ENCODE peak calls at places on chromosome 13, in eight cellular contexts. X is EL; U is activated naive CD8-positive, alpha-beta T cell treated with anti-CD3 and anti-CD28 coated beads, Interleukin-2, amount 50 U/mL, for 24 hours; G is CD4-positive, alpha-beta T cell; O is stimulated activated CD4-positive, alpha-beta T cell treated with anti-CD3 and anti-CD28 coated beads, Interleukin-4, amount 100 ng/mL, for 4 hours; E is AG08395; H is fibroblast of mammary gland; S is fibroblast of pulmonary artery. N is an unnamed sample.

GRCh38 chr13:60326273-60326672 is 70.7 kb upstream of the TDRD3 start:
- DNase-seq in G (no peak), U (no peak), O (no peak), S (no peak), X (no peak), E (no peak), H (no peak), N (no peak)

GRCh38 chr13:42883771-42884170 is 102.4 kb downstream of the FAM216B start:
- DNase-seq in G (no peak), E (peak), O (no peak), U (no peak), H (peak), S (peak), X (peak), N (no peak)

GRCh38 chr13:97254809-97255208 is 32.7 kb downstream of the MBNL2 start:
- DNase-seq in G (no peak), E (peak), S (no peak), X (peak), H (peak), U (no peak), O (no peak), N (no peak)

GRCh38 chr13:70173236-70173959 is 65.1 kb upstream of the KLHL1 start:
- DNase-seq in S (no peak), H (no peak), E (no peak), X (no peak), G (no peak), U (no peak), O (no peak), N (no peak)

GRCh38 chr13:47288546-47288945 is 391.7 kb upstream of the HTR2A start:
- DNase-seq in H (no peak), E (no peak), G (no peak), U (no peak), X (no peak), S (no peak), O (no peak), N (no peak)

GRCh38 chr13:28137556-28137955 is 789 bp upstream of the PAN3 start:
- DNase-seq in O (no peak), U (no peak), G (no peak), S (peak), E (no peak), X (no peak), H (peak), N (no peak)

GRCh38 chr13:50650936-50651638 is 192.4 kb downstream of the DLEU7 start:
- DNase-seq in U (no peak), S (no peak), G (no peak), X (peak), O (no peak), E (no peak), H (peak), N (no peak)

GRCh38 chr13:33870046-33870668 is 52.2 kb downstream of the RFC3 start:
- DNase-seq in E (no peak), O (no peak), S (no peak), X (no peak), H (no peak), U (no peak), G (no peak), N (no peak)

GRCh38 chr13:108408670-108409069 is 139.2 kb downstream of the TNFSF13B start:
- DNase-seq in S (no peak), G (peak), U (no peak), O (no peak), E (no peak), X (no peak), H (no peak), N (no peak)

GRCh38 chr13:89977203-89977602 is 1370.3 kb upstream of the MIR17HG start:
- DNase-seq in S (no peak), O (no peak), E (no peak), G (no peak), H (no peak), X (no peak), U (no peak), N (no peak)

GRCh38 chr13:40206241-40207109 is 460.0 kb downstream of the FOXO1 start:
- DNase-seq in G (peak), H (peak), S (peak), X (no peak), O (peak), E (no peak), U (peak), N (no peak)

GRCh38 chr13:39641645-39642044 is 13.8 kb upstream of the COG6 start:
- DNase-seq in X (no peak), U (no peak), O (no peak), G (no peak), S (no peak), E (no peak), H (no peak), N (no peak)

GRCh38 chr13:112702341-112702982 is 12.6 kb downstream of the ATP11A start:
- DNase-seq in U (no peak), S (no peak), G (no peak), O (no peak), X (no peak), H (no peak), E (no peak), N (no peak)

GRCh38 chr13:36536546-36536945 is 104.3 kb downstream of the CCNA1 start:
- DNase-seq in G (no peak), U (no peak), E (no peak), O (no peak), S (no peak), H (no peak), X (no peak), N (no peak)

GRCh38 chr13:102504002-102504401 is 92.8 kb upstream of the TPP2 start:
- DNase-seq in X (no peak), S (no peak), U (no peak), O (no peak), G (no peak), H (no peak), E (no peak), N (no peak)

GRCh38 chr13:22135446-22135845 is 464.6 kb downstream of the FGF9 start:
- DNase-seq in E (no peak), O (no peak), H (no peak), S (no peak), U (no peak), X (no peak), G (no peak), N (no peak)

GRCh38 chr13:95921485-95921884 is 131.7 kb downstream of the UGGT2 start:
- DNase-seq in E (no peak), X (peak), H (peak), O (no peak), U (no peak), S (no peak), G (no peak), N (no peak)

GRCh38 chr13:85303630-85304029 is 495.6 kb downstream of the SLITRK6 start:
- DNase-seq in H (no peak), S (no peak), X (no peak), U (no peak), O (no peak), E (no peak), G (no peak), N (no peak)

GRCh38 chr13:80473695-80474094 is 132.8 kb upstream of the SPRY2 start:
- DNase-seq in O (no peak), S (peak), U (no peak), E (no peak), H (peak), X (peak), G (no peak), N (no peak)

GRCh38 chr13:65063753-65064152 is 2166.4 kb downstream of the PCDH9 start:
- DNase-seq in X (peak), O (no peak), S (peak), E (no peak), G (no peak), U (no peak), H (no peak), N (no peak)

GRCh38 chr13:37058801-37059135 is 720 bp downstream of the SUPT20H start:
- DNase-seq in X (no peak), U (peak), H (no peak), S (no peak), G (no peak), E (peak), O (peak), N (no peak)

GRCh38 chr13:23175920-23176319 is 4.9 kb upstream of the SGCG start:
- DNase-seq in S (peak), H (no peak), O (no peak), U (no peak), E (no peak), G (no peak), X (no peak), N (no peak)